ENCODE peak calls at places on chromosome 22, in nine cellular contexts. Q is choroid plexus epithelial cell; B is RWPE1; J is NCI-H1436; U is activated CD4-positive, alpha-beta T cell treated with anti-CD3 and anti-CD28 coated beads for 24 hours; N is astrocyte; G is NCI-H1092 treated with DMSO at 0.1 percent for 48 hours; K is GM13977; M is CD4-positive, alpha-beta memory T cell. P is an unnamed sample.

GRCh38 chr22:27370281-27370680 is 431.3 kb downstream of the MN1 start:
- DNase-seq in B (no peak), G (no peak), N (no peak), M (no peak), U (no peak), K (no peak), J (no peak), Q (peak), P (no peak)

GRCh38 chr22:37775785-37776638 is 31.7 kb upstream of the GCAT start:
- DNase-seq in N (peak), J (no peak), Q (peak), M (no peak), G (no peak), K (no peak), B (peak), U (no peak), P (no peak)

GRCh38 chr22:26994801-26995200 is 337.4 kb downstream of the MIAT start:
- DNase-seq in J (no peak), U (no peak), B (no peak), M (no peak), Q (no peak), G (no peak), N (no peak), K (no peak), P (no peak)

GRCh38 chr22:37639070-37639760 is at the start of gene SH3BP1:
- DNase-seq in N (no peak), Q (peak), G (no peak), B (no peak), J (peak), U (peak), M (peak), K (peak), P (no peak)

GRCh38 chr22:42745118-42745517 is 24.4 kb upstream of the A4GALT start:
- DNase-seq in G (no peak), J (no peak), K (peak), Q (no peak), U (no peak), B (peak), M (no peak), N (peak), P (no peak)

GRCh38 chr22:25668437-25668836 is 73.6 kb upstream of the MYO18B start:
- DNase-seq in M (no peak), G (no peak), U (no peak), Q (peak), B (no peak), N (peak), K (no peak), J (no peak), P (no peak)

GRCh38 chr22:49263101-49263500 is 564.6 kb downstream of the BRD1 start:
- DNase-seq in B (no peak), Q (no peak), K (no peak), J (no peak), M (no peak), G (no peak), N (no peak), U (no peak), P (no peak)

GRCh38 chr22:37045958-37046357 is 5.6 kb upstream of the KCTD17 start:
- DNase-seq in K (no peak), J (no peak), G (no peak), B (no peak), N (peak), U (no peak), Q (peak), M (no peak), P (no peak)

GRCh38 chr22:30647536-30647935 is 12.0 kb downstream of the SLC35E4 start:
- DNase-seq in K (no peak), Q (no peak), J (no peak), N (no peak), M (no peak), G (no peak), B (no peak), U (no peak), P (no peak)

GRCh38 chr22:30036656-30037055 is 43.6 kb upstream of the HORMAD2 start:
- DNase-seq in J (no peak), Q (no peak), G (no peak), M (no peak), U (no peak), N (no peak), B (no peak), K (no peak), P (no peak)

GRCh38 chr22:48478529-48479265 is 1349.0 kb downstream of the BRD1 start:
- DNase-seq in U (no peak), N (no peak), G (no peak), K (no peak), Q (no peak), B (no peak), J (no peak), M (no peak), P (no peak)

GRCh38 chr22:35257321-35258143 is at the start of gene HMGXB4:
- DNase-seq in U (peak), N (peak), M (peak), B (peak), J (peak), Q (peak), K (peak), G (peak), P (peak)

GRCh38 chr22:40753114-40753513 is 66.0 kb downstream of the SLC25A17 start:
- DNase-seq in K (no peak), N (no peak), U (no peak), G (no peak), Q (no peak), M (no peak), J (no peak), B (no peak), P (no peak)

GRCh38 chr22:41075946-41076345 is 16.4 kb upstream of the EP300 start:
- DNase-seq in B (no peak), J (no peak), Q (no peak), N (no peak), U (no peak), K (no peak), M (no peak), G (no peak), P (no peak)

GRCh38 chr22:26364066-26365015 is 64.7 kb upstream of the ASPHD2 start:
- DNase-seq in K (peak), N (peak), Q (peak), J (peak), B (peak), G (peak), U (peak), M (peak), P (no peak)

GRCh38 chr22:26887456-26887855 is 230.1 kb downstream of the MIAT start:
- DNase-seq in N (peak), K (no peak), M (no peak), U (no peak), G (no peak), J (no peak), Q (peak), B (peak), P (no peak)

GRCh38 chr22:35475545-35475944 is 65.1 kb upstream of the RASD2 start:
- DNase-seq in B (no peak), Q (no peak), K (no peak), N (no peak), G (peak), M (no peak), J (no peak), U (no peak), P (no peak)

GRCh38 chr22:30821863-30822215 is 127.2 kb downstream of the OSBP2 start:
- DNase-seq in U (no peak), Q (no peak), M (no peak), G (no peak), N (no peak), B (no peak), J (no peak), K (no peak), P (no peak)

GRCh38 chr22:32587449-32587848 is 112.8 kb downstream of the FBXO7 start:
- DNase-seq in K (no peak), N (peak), J (no peak), B (no peak), U (no peak), G (peak), Q (peak), M (no peak), P (no peak)

GRCh38 chr22:40216041-40216756 is 38.5 kb downstream of the TNRC6B start:
- DNase-seq in G (no peak), Q (no peak), J (no peak), U (no peak), K (peak), B (no peak), N (no peak), M (peak), P (no peak)

GRCh38 chr22:42645938-42646568 is 3.1 kb downstream of the CYB5R3 start:
- DNase-seq in Q (no peak), G (no peak), U (no peak), B (no peak), K (no peak), N (no peak), J (no peak), M (no peak), P (no peak)

GRCh38 chr22:49727881-49728563 is 99.7 kb downstream of the BRD1 start:
- DNase-seq in Q (no peak), M (no peak), N (no peak), U (no peak), K (no peak), G (no peak), B (no peak), J (no peak), P (no peak)

GRCh38 chr22:23222875-23223565 is 42.7 kb downstream of the BCR start:
- DNase-seq in Q (no peak), G (no peak), N (no peak), K (no peak), U (no peak), J (no peak), B (no peak), M (no peak), P (no peak)

GRCh38 chr22:50486561-50487289 is at the start of gene MIOX:
- DNase-seq in B (no peak), K (no peak), J (no peak), Q (peak), G (no peak), M (no peak), U (no peak), N (no peak), P (no peak)

GRCh38 chr22:25023879-25024278 is 71.4 kb downstream of the KIAA1671 start:
- DNase-seq in G (no peak), M (no peak), N (no peak), J (no peak), B (no peak), K (no peak), U (no peak), Q (no peak), P (no peak)

GRCh38 chr22:39917776-39918493 is 17.1 kb downstream of the GRAP2 start:
- DNase-seq in G (no peak), U (no peak), K (no peak), B (no peak), J (no peak), M (no peak), Q (peak), N (no peak), P (no peak)

GRCh38 chr22:46044718-46045458 is 67.9 kb upstream of the WNT7B start:
- DNase-seq in K (no peak), J (no peak), M (no peak), Q (no peak), N (no peak), U (no peak), G (no peak), B (no peak), P (no peak)

GRCh38 chr22:42269407-42270177 is 861 bp downstream of the TCF20 start:
- DNase-seq in B (peak), G (no peak), Q (peak), K (peak), N (peak), U (peak), J (peak), M (peak), P (no peak)

GRCh38 chr22:23098718-23099524 is 28.6 kb downstream of the GNAZ start:
- DNase-seq in B (no peak), K (no peak), Q (no peak), J (no peak), G (no peak), U (no peak), N (no peak), M (no peak), P (no peak)